ENCODE peak calls at places on chromosomes 12 and 14, in six cellular contexts. K is stomach; A is stimulated activated naive CD8-positive, alpha-beta T cell treated with anti-CD3 and anti-CD28 coated beads, Interleukin-15, Interleukin-2, amounts not matched to agents 100 U/mL and 50 U/mL, for 24 hours; J is GM23248; I is lower lobe of right lung; L is psoas muscle. M is an unnamed sample.

GRCh38 chr12:70795608-70796007 is 124.9 kb downstream of the PTPRR start:
- DNase-seq in K (no peak), A (no peak), J (no peak), I (no peak), L (no peak), M (no peak)

GRCh38 chr12:104793280-104793679 is 164.8 kb downstream of the SLC41A2 start:
- DNase-seq in K (no peak), A (no peak), J (peak; percentile 92), I (no peak), L (no peak), M (no peak)

GRCh38 chr14:92785601-92786426 is 8.3 kb upstream of the GOLGA5 start:
- DNase-seq in K (peak; percentile 55), A (no peak), J (peak; percentile 88), I (no peak), L (no peak), M (no peak)

GRCh38 chr14:101223147-101223546 is 319.6 kb upstream of the RTL1 start:
- DNase-seq in K (no peak), A (no peak), J (no peak), I (no peak), L (no peak), M (no peak)

GRCh38 chr12:128449146-128449894 is 182.3 kb downstream of the TMEM132C start:
- DNase-seq in K (no peak), A (no peak), J (no peak), I (no peak), L (no peak), M (no peak)

GRCh38 chr14:78764645-78765044 is 594.5 kb downstream of the NRXN3 start:
- DNase-seq in K (no peak), A (no peak), J (peak; percentile 17), I (no peak), L (no peak), M (no peak)

GRCh38 chr12:58819945-58820344 is 100.4 kb downstream of the LRIG3 start:
- DNase-seq in K (no peak), A (no peak), J (peak; percentile 40), I (no peak), L (no peak), M (no peak)

GRCh38 chr12:19299765-19300164 is 139.5 kb upstream of the AEBP2 start:
- DNase-seq in K (no peak), A (no peak), J (peak; percentile 30), I (no peak), L (no peak), M (no peak)

GRCh38 chr12:46264057-46264456 is 4.8 kb downstream of the SLC38A1 start:
- DNase-seq in K (no peak), A (no peak), J (peak; percentile 64), I (no peak), L (no peak), M (no peak)